ENCODE peak calls at places on chromosome 22, in five cellular contexts. One of them, this sample, is unnamed.

GRCh38 chr22:44697423-44698179 is 4.4 kb upstream of the PRR5 start:
- DNase-seq in IMR-90: peak
- DNase-seq in effector memory CD4-positive, alpha-beta T cell: peak
- DNase-seq in midbrain: peak
- DNase-seq in HTR-8/SVneo: peak
- DNase-seq in this sample: peak

GRCh38 chr22:39317084-39317755 is 2.2 kb downstream of the RPL3 start:
- DNase-seq in IMR-90: no peak
- DNase-seq in effector memory CD4-positive, alpha-beta T cell: no peak
- DNase-seq in midbrain: no peak
- DNase-seq in HTR-8/SVneo: no peak
- DNase-seq in this sample: no peak

GRCh38 chr22:30628491-30628890 is 7.1 kb upstream of the SLC35E4 start:
- DNase-seq in IMR-90: no peak
- DNase-seq in effector memory CD4-positive, alpha-beta T cell: no peak
- DNase-seq in midbrain: no peak
- DNase-seq in HTR-8/SVneo: no peak
- DNase-seq in this sample: no peak

GRCh38 chr22:49462795-49463194 is 364.9 kb downstream of the BRD1 start:
- DNase-seq in IMR-90: no peak
- DNase-seq in effector memory CD4-positive, alpha-beta T cell: no peak
- DNase-seq in midbrain: no peak
- DNase-seq in HTR-8/SVneo: no peak
- DNase-seq in this sample: no peak

GRCh38 chr22:23225724-23226496 is 45.6 kb downstream of the BCR start:
- DNase-seq in IMR-90: no peak
- DNase-seq in effector memory CD4-positive, alpha-beta T cell: peak
- DNase-seq in midbrain: peak
- DNase-seq in HTR-8/SVneo: no peak
- DNase-seq in this sample: no peak

GRCh38 chr22:40951795-40952602 is 821 bp downstream of the RBX1 start:
- DNase-seq in IMR-90: peak
- DNase-seq in effector memory CD4-positive, alpha-beta T cell: peak
- DNase-seq in midbrain: no peak
- DNase-seq in HTR-8/SVneo: no peak
- DNase-seq in this sample: no peak

GRCh38 chr22:31754813-31755212 is 994 bp downstream of the DEPDC5 start:
- DNase-seq in IMR-90: no peak
- DNase-seq in effector memory CD4-positive, alpha-beta T cell: no peak
- DNase-seq in midbrain: no peak
- DNase-seq in HTR-8/SVneo: no peak
- DNase-seq in this sample: no peak

GRCh38 chr22:47144791-47145425 is 382.5 kb downstream of the TBC1D22A start:
- DNase-seq in IMR-90: no peak
- DNase-seq in effector memory CD4-positive, alpha-beta T cell: no peak
- DNase-seq in midbrain: no peak
- DNase-seq in HTR-8/SVneo: no peak
- DNase-seq in this sample: no peak

GRCh38 chr22:48222742-48223487 is 1460.5 kb downstream of the TBC1D22A start:
- DNase-seq in IMR-90: no peak
- DNase-seq in effector memory CD4-positive, alpha-beta T cell: no peak
- DNase-seq in midbrain: no peak
- DNase-seq in HTR-8/SVneo: no peak
- DNase-seq in this sample: no peak

GRCh38 chr22:23215294-23216204 is 35.2 kb downstream of the BCR start:
- DNase-seq in IMR-90: peak
- DNase-seq in effector memory CD4-positive, alpha-beta T cell: no peak
- DNase-seq in midbrain: no peak
- DNase-seq in HTR-8/SVneo: no peak
- DNase-seq in this sample: no peak

GRCh38 chr22:26671317-26672059 is 14.1 kb downstream of the MIAT start:
- DNase-seq in IMR-90: no peak
- DNase-seq in effector memory CD4-positive, alpha-beta T cell: peak
- DNase-seq in midbrain: no peak
- DNase-seq in HTR-8/SVneo: no peak
- DNase-seq in this sample: no peak

GRCh38 chr22:44033287-44033686 is 9.2 kb downstream of the PARVB start:
- DNase-seq in IMR-90: no peak
- DNase-seq in effector memory CD4-positive, alpha-beta T cell: no peak
- DNase-seq in midbrain: no peak
- DNase-seq in HTR-8/SVneo: no peak
- DNase-seq in this sample: no peak

GRCh38 chr22:24414523-24414922 is 12.9 kb upstream of the ADORA2A start:
- DNase-seq in IMR-90: no peak
- DNase-seq in effector memory CD4-positive, alpha-beta T cell: no peak
- DNase-seq in midbrain: no peak
- DNase-seq in HTR-8/SVneo: no peak
- DNase-seq in this sample: no peak

GRCh38 chr22:36334838-36335603 is 52.7 kb downstream of the MYH9 start:
- DNase-seq in IMR-90: peak
- DNase-seq in effector memory CD4-positive, alpha-beta T cell: no peak
- DNase-seq in midbrain: peak
- DNase-seq in HTR-8/SVneo: no peak
- DNase-seq in this sample: no peak

GRCh38 chr22:49575703-49576081 is 252.0 kb downstream of the BRD1 start:
- DNase-seq in IMR-90: no peak
- DNase-seq in effector memory CD4-positive, alpha-beta T cell: no peak
- DNase-seq in midbrain: no peak
- DNase-seq in HTR-8/SVneo: no peak
- DNase-seq in this sample: no peak

GRCh38 chr22:38213319-38214247 is 11.8 kb downstream of the MAFF start:
- DNase-seq in IMR-90: no peak
- DNase-seq in effector memory CD4-positive, alpha-beta T cell: no peak
- DNase-seq in midbrain: no peak
- DNase-seq in HTR-8/SVneo: no peak
- DNase-seq in this sample: no peak

GRCh38 chr22:36162127-36163034 is 1.8 kb upstream of the APOL3 start:
- DNase-seq in IMR-90: no peak
- DNase-seq in effector memory CD4-positive, alpha-beta T cell: peak
- DNase-seq in midbrain: no peak
- DNase-seq in HTR-8/SVneo: no peak
- DNase-seq in this sample: no peak

GRCh38 chr22:49602481-49602880 is 225.2 kb downstream of the BRD1 start:
- DNase-seq in IMR-90: no peak
- DNase-seq in effector memory CD4-positive, alpha-beta T cell: no peak
- DNase-seq in midbrain: no peak
- DNase-seq in HTR-8/SVneo: no peak
- DNase-seq in this sample: no peak

GRCh38 chr22:22031183-22031560 is 48.6 kb upstream of the TOP3B start:
- DNase-seq in IMR-90: no peak
- DNase-seq in effector memory CD4-positive, alpha-beta T cell: no peak
- DNase-seq in midbrain: no peak
- DNase-seq in HTR-8/SVneo: no peak
- DNase-seq in this sample: no peak

GRCh38 chr22:22720201-22720723 is 75.8 kb downstream of the GGTLC2 start:
- DNase-seq in IMR-90: peak
- DNase-seq in effector memory CD4-positive, alpha-beta T cell: no peak
- DNase-seq in midbrain: no peak
- DNase-seq in HTR-8/SVneo: no peak
- DNase-seq in this sample: peak

GRCh38 chr22:45240137-45240809 is 421 bp downstream of the KIAA0930 start:
- DNase-seq in IMR-90: no peak
- DNase-seq in effector memory CD4-positive, alpha-beta T cell: no peak
- DNase-seq in midbrain: no peak
- DNase-seq in HTR-8/SVneo: peak
- DNase-seq in this sample: no peak

GRCh38 chr22:23035557-23036277 is 34.6 kb upstream of the GNAZ start:
- DNase-seq in IMR-90: no peak
- DNase-seq in effector memory CD4-positive, alpha-beta T cell: no peak
- DNase-seq in midbrain: no peak
- DNase-seq in HTR-8/SVneo: no peak
- DNase-seq in this sample: no peak

GRCh38 chr22:27988704-27989103 is 69.6 kb upstream of the PITPNB start:
- DNase-seq in IMR-90: no peak
- DNase-seq in effector memory CD4-positive, alpha-beta T cell: no peak
- DNase-seq in midbrain: no peak
- DNase-seq in HTR-8/SVneo: no peak
- DNase-seq in this sample: no peak

GRCh38 chr22:41377846-41378245 is 3.9 kb upstream of the TEF start:
- DNase-seq in IMR-90: no peak
- DNase-seq in effector memory CD4-positive, alpha-beta T cell: no peak
- DNase-seq in midbrain: no peak
- DNase-seq in HTR-8/SVneo: no peak
- DNase-seq in this sample: no peak

GRCh38 chr22:46777609-46777970 is 15.1 kb downstream of the TBC1D22A start:
- DNase-seq in IMR-90: no peak
- DNase-seq in effector memory CD4-positive, alpha-beta T cell: no peak
- DNase-seq in midbrain: peak
- DNase-seq in HTR-8/SVneo: no peak
- DNase-seq in this sample: no peak

GRCh38 chr22:49197500-49197899 is 630.2 kb downstream of the BRD1 start:
- DNase-seq in IMR-90: no peak
- DNase-seq in effector memory CD4-positive, alpha-beta T cell: no peak
- DNase-seq in midbrain: no peak
- DNase-seq in HTR-8/SVneo: no peak
- DNase-seq in this sample: peak

GRCh38 chr22:41917906-41918791 is 3.3 kb upstream of the SHISA8 start:
- DNase-seq in IMR-90: peak
- DNase-seq in effector memory CD4-positive, alpha-beta T cell: no peak
- DNase-seq in midbrain: no peak
- DNase-seq in HTR-8/SVneo: peak
- DNase-seq in this sample: peak

GRCh38 chr22:25388866-25389540 is 169.6 kb downstream of the CRYBB2 start:
- DNase-seq in IMR-90: no peak
- DNase-seq in effector memory CD4-positive, alpha-beta T cell: no peak
- DNase-seq in midbrain: peak
- DNase-seq in HTR-8/SVneo: no peak
- DNase-seq in this sample: no peak